ENCODE peak calls at places on chromosomes 3 and 15, in ten cellular contexts. M is pancreas; N is small intestine; D is cardiac fibroblast; V is kidney epithelial cell; S is cardiac muscle cell; I is ovary; Z is keratinocyte; O is CD8-positive, alpha-beta memory T cell; A is coronary artery. R is an unnamed sample.

GRCh38 chr15:50224606-50225005 is 40.9 kb downstream of the HDC start:
- DNase-seq in M (no peak), N (no peak), D (peak; percentile 14), V (no peak), S (no peak), I (no peak), Z (no peak), O (no peak), A (no peak), R (no peak)

GRCh38 chr3:101851072-101851471 is 1.8 kb downstream of the NFKBIZ start:
- DNase-seq in M (no peak), N (peak; percentile 22), D (no peak), V (no peak), S (no peak), I (no peak), Z (no peak), O (no peak), A (no peak), R (no peak)

GRCh38 chr15:43776101-43776717 is 557 bp downstream of the ELL3 start:
- DNase-seq in M (peak; percentile 40), N (peak; percentile 37), D (no peak), V (no peak), S (peak; percentile 19), I (peak; percentile 61), Z (no peak), O (peak; percentile 58), A (no peak), R (no peak)

GRCh38 chr15:39465843-39466242 is 115.0 kb upstream of the THBS1 start:
- DNase-seq in M (no peak), N (no peak), D (no peak), V (no peak), S (no peak), I (no peak), Z (no peak), O (no peak), A (no peak), R (no peak)

GRCh38 chr3:12159227-12159601 is 502 bp upstream of the TIMP4 start:
- DNase-seq in M (no peak), N (no peak), D (peak; percentile 14), V (no peak), S (no peak), I (no peak), Z (no peak), O (no peak), A (no peak), R (no peak)

GRCh38 chr3:134057006-134057832 is 27.5 kb upstream of the SLCO2A1 start:
- DNase-seq in M (no peak), N (no peak), D (no peak), V (no peak), S (no peak), I (no peak), Z (no peak), O (no peak), A (peak; percentile 71), R (no peak)

GRCh38 chr3:142993958-142994442 is 7.4 kb upstream of the U2SURP start:
- DNase-seq in M (peak; percentile 14), N (peak; percentile 53), D (peak; percentile 88), V (no peak), S (peak; percentile 70), I (peak; percentile 66), Z (no peak), O (peak; percentile 71), A (no peak), R (no peak)

GRCh38 chr15:36632196-36632595 is 52.8 kb downstream of the CDIN1 start:
- DNase-seq in M (no peak), N (peak; percentile 29), D (peak; percentile 34), V (peak; percentile 35), S (no peak), I (no peak), Z (peak; percentile 54), O (no peak), A (no peak), R (peak; percentile 23)

GRCh38 chr15:73750441-73750840 is 2.7 kb downstream of the INSYN1 start:
- DNase-seq in M (no peak), N (no peak), D (no peak), V (no peak), S (no peak), I (no peak), Z (no peak), O (no peak), A (no peak), R (no peak)

GRCh38 chr15:32722126-32722525 is 4.3 kb downstream of the GREM1 start:
- DNase-seq in M (no peak), N (no peak), D (no peak), V (no peak), S (no peak), I (no peak), Z (no peak), O (no peak), A (no peak), R (no peak)

GRCh38 chr15:32718822-32719716 is 1.3 kb downstream of the GREM1 start:
- DNase-seq in M (peak; percentile 9), N (no peak), D (no peak), V (no peak), S (peak; percentile 51), I (no peak), Z (no peak), O (no peak), A (no peak), R (no peak)

GRCh38 chr15:32718082-32718821 is 448 bp downstream of the GREM1 start:
- DNase-seq in M (no peak), N (no peak), D (no peak), V (no peak), S (peak; percentile 38), I (no peak), Z (no peak), O (no peak), A (no peak), R (no peak)

GRCh38 chr15:32723171-32723948 is 5.6 kb downstream of the GREM1 start:
- DNase-seq in M (no peak), N (no peak), D (no peak), V (no peak), S (no peak), I (no peak), Z (no peak), O (no peak), A (no peak), R (no peak)

DNA sequence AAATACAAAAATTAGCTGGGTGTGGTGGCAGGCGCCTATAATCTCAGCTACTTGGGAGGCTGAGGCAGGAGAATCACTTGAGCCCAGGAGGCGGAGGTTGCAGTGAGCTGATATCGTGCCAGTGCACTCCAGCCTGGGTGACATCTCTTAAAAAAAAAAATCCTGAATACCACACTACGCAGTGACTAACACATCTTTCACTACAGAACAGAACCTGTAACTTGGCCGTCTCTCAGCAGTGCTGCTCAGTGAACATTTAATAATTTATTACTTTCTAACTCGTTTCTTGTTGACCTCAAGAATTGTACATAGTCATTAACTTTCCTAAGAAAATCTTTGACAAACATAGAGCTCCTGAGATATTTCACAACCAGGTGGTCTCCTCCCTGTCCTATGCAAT is 3.8 kb downstream of the GREM1 start:
- DNase-seq in M (no peak), N (no peak), D (no peak), V (no peak), S (no peak), I (no peak), Z (no peak), O (no peak), A (no peak), R (no peak)
- H3K4me3 ChIP-seq in M (no peak overlapping the region), N (no peak overlapping the region), D (no peak overlapping the region), V (no peak overlapping the region), S (no peak overlapping the region), I (no peak overlapping the region), Z (no peak overlapping the region), O (no peak overlapping the region), A (no peak overlapping the region), R (no peak overlapping the region)

GRCh38 chr3:16302082-16302631 is 37.1 kb downstream of the OXNAD1 start:
- DNase-seq in M (no peak), N (no peak), D (no peak), V (no peak), S (no peak), I (no peak), Z (no peak), O (no peak), A (no peak), R (no peak)
- H3K4me3 ChIP-seq in M (no peak overlapping the region), N (no peak overlapping the region), D (no peak overlapping the region), V (no peak overlapping the region), S (no peak overlapping the region), I (no peak overlapping the region), Z (no peak overlapping the region), O (peak overlapping the region; percentile 40), A (no peak overlapping the region), R (no peak overlapping the region)

GRCh38 chr3:155329513-155330048 is 36.1 kb upstream of the STRIT1 start:
- DNase-seq in M (no peak), N (no peak), D (no peak), V (no peak), S (no peak), I (no peak), Z (no peak), O (no peak), A (no peak), R (no peak)
- H3K4me3 ChIP-seq in M (no peak overlapping the region), N (no peak overlapping the region), D (no peak overlapping the region), V (no peak overlapping the region), S (no peak overlapping the region), I (no peak overlapping the region), Z (no peak overlapping the region), O (no peak overlapping the region), A (no peak overlapping the region), R (no peak overlapping the region)

GRCh38 chr15:26967719-26968269 is 3.2 kb upstream of the GABRG3 start:
- DNase-seq in M (no peak), N (no peak), D (no peak), V (no peak), S (peak; percentile 40), I (no peak), Z (no peak), O (no peak), A (no peak), R (no peak)

GRCh38 chr15:26972636-26973035 is 1.7 kb downstream of the GABRG3 start:
- DNase-seq in M (no peak), N (no peak), D (no peak), V (no peak), S (no peak), I (no peak), Z (no peak), O (no peak), A (no peak), R (no peak)

GRCh38 chr15:26970712-26971210 is at the start of gene GABRG3:
- DNase-seq in M (no peak), N (no peak), D (no peak), V (no peak), S (peak; percentile 32), I (no peak), Z (no peak), O (no peak), A (no peak), R (no peak)

GRCh38 chr15:26974120-26974780 is 3.3 kb downstream of the GABRG3 start:
- DNase-seq in M (no peak), N (peak; percentile 3), D (peak; percentile 11), V (peak; percentile 1), S (peak; percentile 57), I (no peak), Z (no peak), O (no peak), A (no peak), R (no peak)

DNA sequence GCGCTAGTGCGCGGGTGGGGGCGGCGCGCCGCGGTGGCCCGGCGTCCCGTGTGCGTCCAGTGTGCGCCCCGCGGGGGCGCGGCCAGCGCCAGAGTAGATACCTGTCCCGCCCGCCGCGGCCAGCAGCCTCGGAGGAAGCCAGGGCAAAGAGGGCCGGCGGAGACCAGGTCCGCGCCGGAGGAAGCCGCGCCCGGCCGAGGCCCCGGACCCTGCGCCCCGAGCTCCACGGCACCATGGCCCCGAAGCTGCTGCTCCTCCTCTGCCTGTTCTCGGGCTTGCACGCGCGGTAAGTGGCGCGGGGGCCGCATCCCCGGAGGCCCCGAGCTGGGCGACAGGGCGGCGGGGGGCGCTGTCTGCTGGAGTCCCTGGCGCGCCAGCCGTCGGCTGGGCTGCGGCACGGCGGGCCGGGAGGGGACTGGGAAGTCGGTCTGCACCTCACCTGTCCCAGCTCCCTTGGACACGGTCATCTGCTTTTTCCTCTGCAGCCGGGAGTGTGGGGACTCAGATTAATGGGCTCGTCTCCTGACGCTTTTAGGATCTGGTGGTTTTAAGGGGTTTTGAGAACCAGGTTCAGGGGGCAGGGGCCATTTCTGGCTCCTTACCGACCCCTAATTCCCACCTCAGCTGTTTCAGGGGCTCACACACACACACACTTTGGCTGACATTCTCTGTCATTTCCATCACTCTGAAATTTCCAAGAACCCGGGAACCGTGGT is 480 bp downstream of the GABRG3 start:
- DNase-seq in M (no peak), N (no peak), D (no peak), V (no peak), S (peak; percentile 43), I (no peak), Z (no peak), O (no peak), A (no peak), R (no peak)
- H3K4me3 ChIP-seq in M (no peak overlapping the region), N (no peak overlapping the region), D (no peak overlapping the region), V (peak overlapping the region; percentile 22), S (peak overlapping the region; percentile 34), I (no peak overlapping the region), Z (no peak overlapping the region), O (no peak overlapping the region), A (no peak overlapping the region), R (no peak overlapping the region)

R was measured in BJ.